ENCODE peak calls at places on chromosomes 3 and 15, in ten cellular contexts. P is CD8-positive, alpha-beta memory T cell; V is IMR-90; F is lower leg skin; Z is OCI-LY7; I is upper lobe of right lung; N is Caco-2; O is thoracic aorta; G is small intestine; X is mesendoderm. T is an unnamed sample.

GRCh38 chr15:40263036-40263754 is 19.7 kb downstream of the ANKRD63 start:
- DNase-seq in F (no peak), N (no peak), V (peak), O (no peak), P (no peak), I (no peak), X (no peak), Z (no peak), G (no peak), T (no peak)

GRCh38 chr3:149152420-149152819 is 23.0 kb downstream of the HPS3 start:
- DNase-seq in F (no peak), O (no peak), N (no peak), V (peak), X (peak), I (no peak), Z (no peak), G (no peak), P (no peak), T (no peak)

GRCh38 chr15:38991126-38991525 is 426.5 kb upstream of the RASGRP1 start:
- DNase-seq in V (peak), F (no peak), G (peak), P (no peak), I (no peak), O (no peak), X (peak), N (no peak), Z (no peak), T (no peak)

GRCh38 chr15:28086175-28086703 is 12.9 kb downstream of the OCA2 start:
- DNase-seq in O (no peak), P (peak), F (no peak), N (peak), Z (peak), V (peak), X (peak), G (peak), I (no peak), T (peak)

GRCh38 chr3:149299938-149300791 is 33.3 kb downstream of the TM4SF18 start:
- DNase-seq in Z (no peak), F (no peak), P (no peak), V (peak), X (peak), O (no peak), I (no peak), G (peak), N (peak), T (no peak)

GRCh38 chr15:64095795-64096485 is at the start of gene SNX1:
- DNase-seq in P (peak), F (peak), I (peak), N (peak), X (peak), G (peak), O (peak), V (peak), Z (peak), T (peak)

GRCh38 chr15:70111203-70112017 is 13.7 kb upstream of the TLE3 start:
- DNase-seq in O (no peak), I (no peak), Z (peak), P (no peak), F (peak), X (peak), N (peak), V (peak), G (peak), T (peak)

GRCh38 chr3:43691120-43692002 is 623 bp downstream of the ABHD5 start:
- DNase-seq in N (peak), O (peak), V (peak), Z (peak), P (peak), I (peak), F (no peak), X (peak), G (peak), T (peak)

GRCh38 chr3:129892857-129893615 is 475 bp downstream of the TMCC1 start:
- DNase-seq in X (peak), O (peak), F (peak), I (peak), G (peak), V (no peak), N (peak), P (peak), Z (peak), T (peak)

GRCh38 chr15:33492434-33493052 is 181.8 kb downstream of the RYR3 start:
- DNase-seq in O (no peak), I (no peak), N (no peak), P (no peak), F (no peak), V (no peak), X (peak), Z (no peak), G (no peak), T (no peak)

GRCh38 chr3:38992117-38992779 is 59.5 kb downstream of the SCN11A start:
- DNase-seq in X (peak), N (no peak), G (no peak), V (peak), P (no peak), F (no peak), Z (no peak), O (no peak), I (no peak), T (no peak)

GRCh38 chr15:74616996-74617395 is 1.4 kb downstream of the CLK3 start:
- DNase-seq in P (no peak), I (no peak), G (no peak), F (no peak), N (no peak), V (no peak), O (no peak), X (no peak), Z (no peak), T (no peak)

GRCh38 chr3:61141184-61141583 is 110.1 kb downstream of the FHIT start:
- DNase-seq in O (no peak), G (no peak), V (no peak), Z (no peak), P (no peak), F (no peak), N (no peak), X (peak), I (no peak), T (peak)
- H3K4me3 ChIP-seq in O (no peak), G (no peak), V (no peak), Z (no peak), P (no peak), F (no peak), N (no peak), X (no peak), I (no peak), T (no peak)

GRCh38 chr3:113094514-113094913 is 103.7 kb downstream of the GTPBP8 start:
- DNase-seq in F (no peak), O (no peak), Z (no peak), X (no peak), I (no peak), N (no peak), P (no peak), G (no peak), V (no peak), T (no peak)
- H3K4me3 ChIP-seq in F (no peak), O (no peak), Z (no peak), X (no peak), I (no peak), N (no peak), P (no peak), G (no peak), V (no peak), T (no peak)

DNA sequence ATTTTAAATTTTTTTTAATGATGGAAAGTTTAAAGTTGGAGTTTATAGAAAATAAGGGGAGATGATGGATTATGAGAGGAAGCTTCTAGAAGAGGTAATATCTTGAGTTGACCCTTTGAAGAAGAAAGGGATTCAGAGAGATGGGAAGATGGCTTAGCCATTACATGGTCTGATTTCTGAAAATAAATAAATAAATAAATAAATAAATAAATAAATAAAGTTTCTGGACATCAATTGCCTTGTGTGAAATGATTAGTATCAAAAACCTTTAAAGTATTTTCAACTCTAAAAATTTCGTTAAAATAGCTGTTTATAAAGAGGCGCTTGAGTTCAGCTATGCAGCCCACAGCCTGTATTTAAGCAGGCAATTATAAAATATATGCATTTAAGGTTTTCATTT is 93.3 kb downstream of the MB21D2 start:
- DNase-seq in Z (no peak), G (no peak), N (no peak), P (no peak), V (no peak), I (no peak), X (no peak), O (no peak), F (no peak), T (no peak)
- H3K4me3 ChIP-seq in Z (no peak), G (no peak), N (no peak), P (no peak), V (no peak), I (no peak), X (no peak), O (no peak), F (no peak), T (no peak)

GRCh38 chr15:45128971-45129639 is 574 bp downstream of the DUOXA1 start:
- DNase-seq in F (no peak), P (no peak), O (no peak), V (no peak), I (peak), G (no peak), Z (no peak), X (no peak), N (no peak), T (no peak)
- H3K4me3 ChIP-seq in F (peak), P (no peak), O (peak), V (no peak), I (peak), G (peak), Z (no peak), X (no peak), N (no peak), T (no peak)

T was measured in HAP-1.